ENCODE peak calls at places on chromosomes 6 and 20, in eight cellular contexts. R is HFFc6; P is breast epithelium; N is A172; Q is small intestine; J is IMR-90; Y is AG08396; G is stimulated activated naive CD4-positive, alpha-beta T cell. K is an unnamed sample.

GRCh38 chr6:11043961-11044711 is at the start of gene ELOVL2:
- DNase-seq in N (peak; percentile 28), G (no peak), J (peak; percentile 61), Y (peak; percentile 81), P (no peak), Q (no peak), R (peak; percentile 2), K (peak; percentile 70)

GRCh38 chr6:135267085-135267484 is 86.0 kb downstream of the MYB start:
- DNase-seq in J (no peak), N (no peak), G (no peak), Y (no peak), Q (peak; percentile 89), P (no peak), R (no peak), K (no peak)

GRCh38 chr20:8557711-8558110 is 425.6 kb downstream of the PLCB1 start:
- DNase-seq in G (no peak), N (no peak), Q (no peak), R (peak; percentile 42), Y (no peak), P (no peak), J (peak; percentile 59), K (no peak)

GRCh38 chr20:14199111-14199510 is 138.3 kb downstream of the FLRT3 start:
- DNase-seq in R (no peak), N (no peak), Y (no peak), P (no peak), J (no peak), Q (no peak), G (no peak), K (no peak)

GRCh38 chr6:117481278-117481925 is 1.1 kb upstream of the DCBLD1 start:
- DNase-seq in R (no peak), P (no peak), J (no peak), G (no peak), Q (peak; percentile 49), N (no peak), Y (no peak), K (no peak)

GRCh38 chr6:109183109-109183508 is 87.8 kb downstream of the CEP57L1 start:
- DNase-seq in R (no peak), Y (no peak), G (no peak), J (no peak), N (no peak), Q (peak; percentile 41), P (no peak), K (no peak)

GRCh38 chr6:167670938-167671338 is 155.8 kb upstream of the AFDN start:
- DNase-seq in J (no peak), N (no peak), Y (no peak), R (no peak), Q (peak; percentile 82), P (no peak), G (no peak), K (no peak)

GRCh38 chr6:150403458-150404245 is 34.8 kb downstream of the IYD start:
- DNase-seq in N (peak; percentile 72), G (no peak), R (peak; percentile 24), Y (peak; percentile 30), J (peak; percentile 83), Q (peak; percentile 14), P (peak; percentile 35), K (no peak)

GRCh38 chr20:40323411-40323810 is 365.6 kb downstream of the MAFB start:
- DNase-seq in N (peak; percentile 5), R (no peak), G (no peak), P (no peak), Q (no peak), J (no peak), Y (no peak), K (no peak)

GRCh38 chr6:162798546-162798945 is 70.8 kb downstream of the PACRG start:
- DNase-seq in Y (no peak), N (no peak), G (no peak), R (no peak), P (no peak), Q (no peak), J (no peak), K (no peak)

GRCh38 chr6:25942561-25943147 is 12.2 kb upstream of the SLC17A2 start:
- DNase-seq in N (peak; percentile 27), P (no peak), Y (peak; percentile 12), J (peak; percentile 55), Q (peak; percentile 56), G (no peak), R (peak; percentile 35), K (no peak)

GRCh38 chr6:158789115-158789917 is 29.9 kb downstream of the EZR start:
- DNase-seq in R (no peak), P (no peak), N (no peak), J (no peak), Y (no peak), G (peak; percentile 40), Q (peak; percentile 51), K (no peak)

GRCh38 chr6:46044876-46045617 is 29.4 kb upstream of the CLIC5 start:
- DNase-seq in Y (peak; percentile 61), N (peak; percentile 76), R (peak; percentile 70), G (no peak), J (peak; percentile 74), Q (peak; percentile 71), P (peak; percentile 19), K (peak; percentile 86)

GRCh38 chr6:125201961-125202729 is 48.6 kb downstream of the TPD52L1 start:
- DNase-seq in G (no peak), Y (peak; percentile 25), J (peak; percentile 94), Q (peak; percentile 36), R (peak; percentile 88), N (peak; percentile 76), P (no peak), K (peak; percentile 89)

GRCh38 chr6:48701572-48701971 is 590.6 kb upstream of the PTCHD4 start:
- DNase-seq in P (no peak), N (no peak), G (no peak), R (no peak), Q (no peak), J (no peak), Y (no peak), K (no peak)

GRCh38 chr6:110951986-110952794 is 6.3 kb upstream of the GTF3C6 start:
- DNase-seq in R (peak; percentile 64), N (peak; percentile 42), Y (no peak), P (no peak), Q (no peak), J (peak; percentile 47), G (no peak), K (peak; percentile 92)

GRCh38 chr6:163296835-163297519 is 117.5 kb upstream of the QKI start:
- DNase-seq in Q (no peak), Y (no peak), P (no peak), G (no peak), N (no peak), R (no peak), J (no peak), K (no peak)

GRCh38 chr20:63176035-63176434 is 39.9 kb downstream of the YTHDF1 start:
- DNase-seq in G (no peak), Y (no peak), J (no peak), R (no peak), P (no peak), N (no peak), Q (no peak), K (no peak)

GRCh38 chr20:535958-536357 is 7.6 kb downstream of the CSNK2A1 start:
- DNase-seq in J (no peak), Q (peak; percentile 93), N (no peak), R (no peak), P (no peak), G (no peak), Y (no peak), K (no peak)

GRCh38 chr20:49344975-49345374 is 67.1 kb upstream of the ZNFX1 start:
- DNase-seq in R (peak; percentile 95), G (no peak), Q (no peak), Y (peak; percentile 91), P (peak; percentile 78), J (peak; percentile 92), N (peak; percentile 99), K (peak; percentile 7)

GRCh38 chr6:83590413-83590812 is 78.1 kb downstream of the PRSS35 start:
- DNase-seq in G (no peak), R (no peak), N (no peak), P (no peak), J (peak; percentile 12), Q (no peak), Y (no peak), K (no peak)

GRCh38 chr6:22248513-22249308 is 48.1 kb downstream of the PRL start:
- DNase-seq in J (peak; percentile 83), N (peak; percentile 66), Q (no peak), G (no peak), P (no peak), Y (peak; percentile 24), R (no peak), K (peak; percentile 47)

GRCh38 chr6:51049288-51049982 is 230.8 kb downstream of the TFAP2B start:
- DNase-seq in Q (no peak), P (no peak), Y (no peak), R (no peak), G (no peak), N (no peak), J (no peak), K (no peak)

GRCh38 chr6:48151142-48151541 is 40.1 kb upstream of the PTCHD4 start:
- DNase-seq in G (no peak), Y (no peak), J (no peak), R (no peak), N (peak; percentile 72), P (no peak), Q (no peak), K (no peak)

GRCh38 chr6:150640556-150641206 is 41.0 kb downstream of the PLEKHG1 start:
- DNase-seq in J (no peak), Q (peak; percentile 48), P (no peak), G (no peak), Y (no peak), N (no peak), R (no peak), K (no peak)

GRCh38 chr6:52790841-52791240 is 12.8 kb downstream of the GSTA1 start:
- DNase-seq in P (no peak), Y (no peak), G (no peak), J (no peak), N (no peak), Q (peak; percentile 51), R (no peak), K (peak; percentile 46)

GRCh38 chr6:26295691-26296555 is 69.1 kb upstream of the BTN3A2 start:
- DNase-seq in G (no peak), Q (peak; percentile 98), R (peak; percentile 79), J (peak; percentile 92), N (peak; percentile 45), P (no peak), Y (no peak), K (peak; percentile 87)

GRCh38 chr6:62286470-62286843 is 432 bp upstream of the KHDRBS2 start:
- DNase-seq in Y (no peak), N (no peak), Q (no peak), R (no peak), P (no peak), G (no peak), J (no peak), K (no peak)

GRCh38 chr6:35046862-35047261 is 94.3 kb downstream of the TCP11 start:
- DNase-seq in P (no peak), J (no peak), R (no peak), G (no peak), Y (no peak), Q (peak; percentile 72), N (no peak), K (no peak)

GRCh38 chr6:148577687-148578488 is 168.9 kb upstream of the UST start:
- DNase-seq in N (peak; percentile 55), J (peak; percentile 80), Q (peak; percentile 40), G (no peak), Y (peak; percentile 82), P (peak; percentile 55), R (peak; percentile 75), K (peak; percentile 69)

GRCh38 chr20:47799116-47799715 is 13.9 kb upstream of the SULF2 start:
- DNase-seq in Q (no peak), R (no peak), P (no peak), N (no peak), J (no peak), G (no peak), Y (no peak), K (no peak)

GRCh38 chr6:11149551-11149950 is 38.0 kb upstream of the ERVFRD-1 start:
- DNase-seq in J (no peak), R (no peak), Y (no peak), G (no peak), Q (no peak), N (no peak), P (no peak), K (no peak)

GRCh38 chr20:61760321-61761112 is 305.2 kb downstream of the TAF4 start:
- DNase-seq in Y (no peak), Q (no peak), G (no peak), N (no peak), J (no peak), P (no peak), R (no peak), K (no peak)

GRCh38 chr6:159691133-159691962 is 1.7 kb downstream of the SOD2 start:
- DNase-seq in R (peak; percentile 83), P (no peak), J (peak; percentile 92), G (no peak), Y (peak; percentile 60), N (peak; percentile 69), Q (peak; percentile 81), K (peak; percentile 69)

K was measured in trophoblast cell.